ENCODE peak calls at places on chromosomes 3 and 15, in nine cellular contexts. I, N, H, G, X, A, W, L and P are unnamed samples.

GRCh38 chr3:125042725-125043406 is 12.9 kb downstream of the HEG1 start:
- DNase-seq in N (no peak), L (no peak), I (no peak), W (no peak), G (no peak), A (no peak), X (no peak), H (no peak), P (no peak)

GRCh38 chr3:104437131-104437750 is 929.5 kb upstream of the ALCAM start:
- DNase-seq in I (no peak), A (peak), X (peak), H (no peak), L (no peak), W (no peak), G (no peak), N (peak), P (no peak)

GRCh38 chr3:159616234-159616825 is 372.3 kb upstream of the IL12A start:
- DNase-seq in X (peak), L (no peak), I (no peak), G (no peak), W (no peak), A (peak), H (no peak), N (no peak), P (no peak)

GRCh38 chr3:64278631-64279030 is 53.4 kb upstream of the PRICKLE2 start:
- DNase-seq in A (peak), G (no peak), N (no peak), W (no peak), L (no peak), X (no peak), I (no peak), H (no peak), P (no peak)

GRCh38 chr3:72889310-72890165 is 1.7 kb downstream of the GXYLT2 start:
- DNase-seq in I (no peak), G (no peak), W (no peak), H (no peak), X (no peak), A (no peak), N (no peak), L (no peak), P (no peak)

GRCh38 chr15:50523736-50524318 is 22.6 kb downstream of the USP50 start:
- DNase-seq in I (no peak), L (no peak), X (no peak), A (no peak), N (no peak), W (no peak), G (no peak), H (no peak), P (no peak)

GRCh38 chr3:141326626-141327025 is 41.7 kb upstream of the ZBTB38 start:
- DNase-seq in H (no peak), I (no peak), G (no peak), A (no peak), W (no peak), X (no peak), L (no peak), N (no peak), P (no peak)

GRCh38 chr15:87609474-87609873 is 647.1 kb downstream of the NTRK3 start:
- DNase-seq in I (no peak), L (peak), H (no peak), G (no peak), W (no peak), N (no peak), A (no peak), X (peak), P (no peak)

GRCh38 chr15:74531144-74531811 is 9.7 kb upstream of the ARID3B start:
- DNase-seq in W (peak), N (no peak), A (peak), H (no peak), I (no peak), L (no peak), G (no peak), X (no peak), P (peak)

GRCh38 chr3:168168743-168169142 is 73.0 kb upstream of the GOLIM4 start:
- DNase-seq in G (no peak), L (no peak), N (no peak), I (no peak), X (no peak), A (no peak), H (no peak), W (no peak), P (no peak)

GRCh38 chr15:72725446-72725845 is 39.4 kb downstream of the BBS4 start:
- DNase-seq in W (no peak), N (no peak), H (no peak), G (no peak), L (no peak), A (no peak), I (no peak), X (no peak), P (no peak)

GRCh38 chr15:69232144-69232543 is 66.6 kb upstream of the PAQR5 start:
- DNase-seq in L (no peak), I (peak), H (no peak), G (no peak), X (no peak), A (no peak), W (no peak), N (no peak), P (no peak)

GRCh38 chr3:146814601-146815315 is 209.6 kb upstream of the PLSCR5 start:
- DNase-seq in N (no peak), W (no peak), H (no peak), I (no peak), L (no peak), X (no peak), A (peak), G (no peak), P (no peak)

GRCh38 chr15:38996111-38996541 is 431.5 kb upstream of the RASGRP1 start:
- DNase-seq in H (no peak), G (no peak), L (no peak), X (no peak), N (no peak), I (no peak), W (no peak), A (no peak), P (no peak)

GRCh38 chr3:151733613-151734012 is at the start of gene AADACL2:
- DNase-seq in A (no peak), I (no peak), X (no peak), N (no peak), L (no peak), H (no peak), G (no peak), W (no peak), P (no peak)

GRCh38 chr3:170037463-170038433 is at the start of gene GPR160:
- DNase-seq in W (peak), H (no peak), L (peak), A (peak), I (peak), N (peak), X (peak), G (peak), P (peak)

GRCh38 chr3:135896613-135897012 is 68.9 kb upstream of the PPP2R3A start:
- DNase-seq in X (no peak), N (no peak), I (no peak), H (no peak), W (no peak), L (no peak), G (no peak), A (peak), P (no peak)

GRCh38 chr15:93141373-93141790 is 52.4 kb upstream of the RGMA start:
- DNase-seq in W (no peak), L (no peak), G (no peak), H (no peak), X (no peak), A (no peak), I (no peak), N (no peak), P (no peak)

GRCh38 chr15:29124581-29125381 is 144.8 kb downstream of the NSMCE3 start:
- DNase-seq in W (no peak), X (no peak), N (peak), G (no peak), A (peak), L (peak), H (no peak), I (no peak), P (no peak)

GRCh38 chr3:150605998-150606641 is 3.0 kb downstream of the SELENOT start:
- DNase-seq in H (no peak), I (peak), N (no peak), A (no peak), G (no peak), L (no peak), W (no peak), X (no peak), P (no peak)

GRCh38 chr15:62756326-62756994 is 286.1 kb upstream of the TPM1 start:
- DNase-seq in L (no peak), G (no peak), W (peak), I (no peak), A (no peak), X (no peak), N (no peak), H (no peak), P (no peak)

GRCh38 chr3:183984337-183984736 is 33.3 kb downstream of the ABCC5 start:
- DNase-seq in H (no peak), X (no peak), A (no peak), L (no peak), W (no peak), N (no peak), I (no peak), G (peak), P (no peak)

GRCh38 chr15:91118796-91119590 is 18.9 kb downstream of the SV2B start:
- DNase-seq in I (no peak), H (no peak), G (no peak), W (no peak), N (no peak), X (no peak), A (no peak), L (no peak), P (no peak)

GRCh38 chr3:50274371-50275104 is 4.3 kb upstream of the LSMEM2 start:
- DNase-seq in I (no peak), N (no peak), G (peak), L (peak), W (peak), A (peak), H (no peak), X (peak), P (peak)

GRCh38 chr3:49606427-49606826 is 52.1 kb downstream of the BSN start:
- DNase-seq in A (no peak), X (no peak), L (no peak), G (no peak), N (no peak), H (no peak), I (no peak), W (no peak), P (no peak)

GRCh38 chr3:146161725-146162047 is 702 bp upstream of the PLOD2 start:
- DNase-seq in X (peak), A (peak), G (no peak), I (no peak), L (no peak), H (no peak), N (no peak), W (peak), P (no peak)

GRCh38 chr15:25869696-25870095 is 6.6 kb upstream of the ATP10A start:
- DNase-seq in W (no peak), N (no peak), X (no peak), H (no peak), I (no peak), A (no peak), L (no peak), G (no peak), P (no peak)

GRCh38 chr3:124395165-124395564 is 335.1 kb upstream of the UMPS start:
- DNase-seq in A (no peak), W (no peak), N (no peak), G (no peak), L (no peak), H (no peak), I (no peak), X (no peak), P (no peak)

GRCh38 chr3:104598848-104599501 is 767.7 kb upstream of the ALCAM start:
- DNase-seq in G (no peak), L (no peak), N (no peak), W (no peak), H (no peak), A (no peak), X (peak), I (no peak), P (no peak)

GRCh38 chr3:123194552-123194951 is 7.2 kb upstream of the SEC22A start:
- DNase-seq in X (peak), N (peak), H (no peak), G (peak), I (no peak), W (peak), A (peak), L (peak), P (no peak)

DNA sequence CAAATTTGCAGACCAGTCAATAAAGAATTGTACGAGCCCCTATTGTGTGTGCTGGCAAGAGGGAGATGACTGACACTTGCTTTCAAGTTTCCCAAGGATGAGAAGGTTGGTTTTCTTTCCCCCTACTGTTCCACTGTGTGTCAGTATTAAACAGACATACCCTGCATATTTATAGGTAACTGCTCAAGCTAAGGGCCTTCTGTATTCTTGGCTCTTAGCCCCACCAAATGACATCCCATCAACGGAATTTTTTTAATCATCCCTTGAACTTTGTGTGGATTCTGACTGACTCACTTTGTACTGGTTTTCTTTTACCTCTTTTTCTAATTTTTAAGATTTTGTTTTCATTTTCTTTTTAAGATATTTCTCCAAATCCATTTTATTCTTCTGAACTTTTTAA is 60.6 kb upstream of the GYG1 start:
- DNase-seq in H (no peak), I (no peak), X (no peak), G (no peak), A (no peak), N (no peak), L (no peak), W (no peak), P (no peak)
- TF ChIP-seq REST in H (no peak), I (no peak), X (no peak), G (no peak), A (no peak), N (no peak), L (no peak), W (no peak), P (no peak)

GRCh38 chr15:66040211-66040892 is 171.1 kb downstream of the RAB11A start:
- DNase-seq in I (no peak), L (no peak), W (no peak), A (no peak), G (no peak), H (no peak), N (no peak), X (no peak), P (no peak)

GRCh38 chr15:66039117-66039860 is 170.0 kb downstream of the RAB11A start:
- DNase-seq in H (no peak), L (no peak), X (no peak), I (no peak), G (no peak), A (peak), N (no peak), W (no peak), P (no peak)

GRCh38 chr15:66038387-66039116 is 169.3 kb downstream of the RAB11A start:
- DNase-seq in A (peak), W (no peak), G (no peak), N (no peak), L (no peak), X (no peak), I (no peak), H (no peak), P (no peak)

GRCh38 chr15:66035901-66036300 is 166.6 kb downstream of the RAB11A start:
- DNase-seq in W (no peak), N (no peak), G (no peak), A (no peak), H (no peak), L (no peak), X (no peak), I (no peak), P (no peak)

DNA sequence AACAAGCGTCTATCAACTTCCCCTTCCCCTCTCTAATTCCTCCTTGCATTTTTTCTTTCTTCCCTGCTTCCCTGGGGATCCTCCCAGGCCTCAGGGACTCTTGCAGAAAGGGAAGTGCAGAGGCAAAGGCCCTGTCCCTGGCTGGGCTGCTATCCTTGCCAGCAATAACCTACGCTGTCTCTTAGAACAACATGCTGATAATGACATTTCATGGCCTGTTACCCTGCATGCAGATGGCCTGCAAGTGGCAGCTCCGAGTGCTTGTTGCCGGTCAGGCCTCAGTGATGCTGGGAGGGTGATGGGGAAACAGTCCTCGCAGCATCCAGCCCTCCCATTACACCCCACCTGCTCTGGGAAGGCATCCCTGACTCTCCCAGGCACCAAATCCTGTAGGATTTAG is 167.6 kb downstream of the RAB11A start:
- DNase-seq in A (no peak), H (no peak), W (no peak), X (no peak), N (no peak), I (no peak), L (no peak), G (peak), P (no peak)
- TF ChIP-seq REST in A (no peak), H (no peak), W (no peak), X (no peak), N (no peak), I (no peak), L (no peak), G (no peak), P (no peak)

GRCh38 chr3:77462951-77463350 is 423.1 kb downstream of the ROBO2 start:
- DNase-seq in L (no peak), G (no peak), N (no peak), A (no peak), H (no peak), I (no peak), X (no peak), W (no peak), P (no peak)

GRCh38 chr3:77466562-77466961 is 426.7 kb downstream of the ROBO2 start:
- DNase-seq in X (no peak), N (no peak), G (no peak), L (no peak), A (no peak), W (no peak), I (no peak), H (no peak), P (no peak)

GRCh38 chr3:77468408-77469045 is 428.6 kb downstream of the ROBO2 start:
- DNase-seq in I (no peak), H (no peak), L (no peak), A (no peak), W (no peak), N (no peak), G (no peak), X (no peak), P (no peak)

GRCh38 chr3:77464106-77464688 is 424.3 kb downstream of the ROBO2 start:
- DNase-seq in I (no peak), N (no peak), X (no peak), H (no peak), A (no peak), L (no peak), W (no peak), G (no peak), P (no peak)

GRCh38 chr3:77467702-77468407 is 428.0 kb downstream of the ROBO2 start:
- DNase-seq in I (no peak), A (no peak), H (no peak), W (no peak), X (no peak), L (no peak), N (no peak), G (no peak), P (no peak)
- TF ChIP-seq REST in I (no peak), A (no peak), H (no peak), W (no peak), X (no peak), L (no peak), N (no peak), G (no peak), P (no peak)

GRCh38 chr3:23856286-23856685 is 50.5 kb downstream of the UBE2E1 start:
- DNase-seq in A (no peak), L (no peak), N (no peak), I (no peak), G (no peak), X (no peak), W (no peak), H (no peak), P (no peak)
- TF ChIP-seq REST in A (no peak), L (no peak), N (no peak), I (no peak), G (no peak), X (no peak), W (no peak), H (no peak), P (no peak)

GRCh38 chr15:40256642-40257235 is 17.9 kb downstream of the PAK6 start:
- DNase-seq in L (no peak), I (no peak), A (no peak), G (no peak), X (no peak), N (no peak), W (no peak), H (no peak), P (no peak)
- TF ChIP-seq REST in L (no peak), I (no peak), A (no peak), G (no peak), X (no peak), N (no peak), W (no peak), H (no peak), P (no peak)

DNA sequence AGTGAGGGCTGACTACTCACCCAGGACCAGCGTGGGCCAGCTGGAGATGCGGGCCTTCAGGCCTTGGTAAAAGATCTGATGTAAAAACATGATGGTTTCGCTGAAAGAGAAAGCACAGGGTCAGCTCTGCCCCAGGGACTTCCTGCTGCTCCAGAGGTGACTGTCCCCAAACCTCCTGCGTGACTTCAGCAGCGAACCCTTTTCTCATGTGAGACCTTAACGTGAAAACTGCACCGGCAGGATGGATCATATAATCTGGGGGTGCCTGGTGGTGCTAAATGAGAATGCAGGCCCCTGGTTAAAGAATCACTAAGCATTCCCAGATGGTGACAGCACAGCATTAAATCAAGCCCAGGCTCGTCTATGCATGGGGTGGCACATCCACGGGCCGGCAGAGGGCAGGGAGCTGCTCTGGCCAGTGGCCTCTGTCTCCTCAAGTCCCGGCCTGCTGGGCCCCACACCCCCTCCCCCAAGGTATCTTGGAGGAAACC is 55.4 kb downstream of the RASGRF1 start:
- DNase-seq in A (peak), W (no peak), G (peak), H (peak), I (no peak), L (no peak), X (no peak), N (no peak), P (no peak)
- TF ChIP-seq REST in A (no peak), W (no peak), G (no peak), H (no peak), I (no peak), L (no peak), X (no peak), N (no peak), P (no peak)